ENCODE peak calls at places on chromosome 19, in six cellular contexts. U is dorsolateral prefrontal cortex; R is fibroblast of villous mesenchyme; Z is CD8-positive, alpha-beta T cell; I is OCI-LY7; Y is RWPE1. T is an unnamed sample.
A peak's percentile ranks its signal among the peaks of the same experiment; 100 is the strongest.

GRCh38 chr19:15093001-15093400 is 11.0 kb downstream of the OR1I1 start:
- DNase-seq in I (no peak), Z (no peak), U (no peak), R (no peak), Y (no peak), T (no peak)

GRCh38 chr19:18898533-18899408 is 2.8 kb upstream of the CERS1 start:
- DNase-seq in R (no peak), U (no peak), I (no peak), Z (no peak), Y (no peak), T (no peak)

GRCh38 chr19:35120492-35120891 is 4.9 kb downstream of the FXYD3 start:
- DNase-seq in I (no peak), Z (no peak), U (peak; percentile 53), Y (peak; percentile 93), R (peak; percentile 62), T (no peak)

GRCh38 chr19:55189424-55189823 is 9.3 kb upstream of the SYT5 start:
- DNase-seq in R (peak; percentile 92), U (peak; percentile 84), I (no peak), Y (peak; percentile 98), Z (no peak), T (no peak)

GRCh38 chr19:42392165-42392564 is 2.1 kb upstream of the CNFN start:
- DNase-seq in R (no peak), Y (no peak), I (no peak), Z (no peak), U (no peak), T (no peak)

GRCh38 chr19:10007811-10008211 is 2.5 kb downstream of the COL5A3 start:
- DNase-seq in Z (no peak), R (peak; percentile 77), U (no peak), Y (no peak), I (no peak), T (no peak)

GRCh38 chr19:287381-287871 is 3.8 kb downstream of the PLPP2 start:
- DNase-seq in Z (no peak), Y (no peak), I (no peak), R (no peak), U (peak; percentile 2), T (no peak)

GRCh38 chr19:14383898-14384669 is 2.8 kb downstream of the ADGRE5 start:
- DNase-seq in U (no peak), Y (peak; percentile 78), I (peak; percentile 47), Z (peak; percentile 73), R (peak; percentile 64), T (no peak)

GRCh38 chr19:15469513-15470297 is 5.4 kb upstream of the RASAL3 start:
- DNase-seq in U (no peak), R (no peak), I (no peak), Z (peak; percentile 42), Y (no peak), T (no peak)

GRCh38 chr19:49421039-49421877 is 2.0 kb downstream of the PTH2 start:
- DNase-seq in U (peak; percentile 47), Y (peak; percentile 86), R (peak; percentile 53), Z (peak; percentile 28), I (peak; percentile 89), T (peak; percentile 65)

GRCh38 chr19:5336195-5336965 is 4.2 kb downstream of the PTPRS start:
- DNase-seq in U (no peak), Y (no peak), Z (no peak), I (peak; percentile 48), R (no peak), T (no peak)

GRCh38 chr19:31589109-31589508 is 239.9 kb upstream of the TSHZ3 start:
- DNase-seq in U (no peak), Z (no peak), R (no peak), Y (no peak), I (no peak), T (no peak)

GRCh38 chr19:45885556-45886426 is at the start of gene IRF2BP1:
- DNase-seq in Z (peak; percentile 90), R (peak; percentile 96), Y (peak; percentile 91), I (peak; percentile 95), U (peak; percentile 94), T (peak; percentile 80)
- TF ChIP-seq CTCF in Z (no peak), R (no peak), Y (no peak), I (no peak), U (no peak), T (no peak)

DNA sequence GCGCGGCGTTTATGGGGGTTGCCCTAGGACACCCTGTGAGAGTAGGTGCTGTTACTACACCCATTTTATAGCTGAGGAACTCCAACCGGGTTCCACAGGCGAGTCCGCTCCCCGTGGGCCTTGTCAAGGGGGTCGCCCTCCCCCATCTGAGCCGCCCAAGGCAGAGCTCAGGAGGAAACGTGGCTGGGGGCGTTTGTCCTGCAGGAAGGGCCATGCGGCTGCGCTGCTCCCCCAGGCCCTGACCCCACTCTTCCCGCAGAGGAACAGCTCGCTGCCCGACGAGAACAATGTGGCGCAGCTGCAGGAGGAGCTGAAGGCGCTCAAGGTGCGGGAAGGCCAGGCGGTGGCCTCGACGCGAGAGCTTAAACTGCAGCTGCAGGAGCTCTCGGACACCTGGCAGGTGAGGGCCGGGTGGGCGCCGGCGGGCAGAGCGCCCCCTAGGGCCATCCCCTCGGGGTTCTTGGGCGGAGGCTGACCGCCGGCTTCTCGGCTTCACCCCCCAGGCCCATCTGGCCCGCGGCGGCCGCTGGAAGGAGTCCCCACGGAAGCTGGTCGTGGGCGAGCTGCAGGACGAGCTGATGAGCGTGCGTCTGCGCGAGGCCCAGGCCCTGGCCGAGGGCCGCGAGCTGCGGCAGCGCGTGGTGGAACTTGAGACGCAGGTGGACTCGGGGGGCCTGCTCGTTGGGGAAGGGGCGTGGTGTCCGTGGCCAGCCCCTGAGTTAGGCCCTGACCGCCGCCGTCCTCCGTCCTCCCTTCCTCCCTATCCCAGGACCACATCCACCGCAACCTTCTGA is 12.4 kb downstream of the PRR36 start:
- DNase-seq in R (no peak), Y (no peak), U (no peak), Z (no peak), I (no peak), T (no peak)
- TF ChIP-seq CTCF in R (no peak), Y (no peak), U (no peak), Z (no peak), I (peak; percentile 64), T (peak; percentile 61)

DNA sequence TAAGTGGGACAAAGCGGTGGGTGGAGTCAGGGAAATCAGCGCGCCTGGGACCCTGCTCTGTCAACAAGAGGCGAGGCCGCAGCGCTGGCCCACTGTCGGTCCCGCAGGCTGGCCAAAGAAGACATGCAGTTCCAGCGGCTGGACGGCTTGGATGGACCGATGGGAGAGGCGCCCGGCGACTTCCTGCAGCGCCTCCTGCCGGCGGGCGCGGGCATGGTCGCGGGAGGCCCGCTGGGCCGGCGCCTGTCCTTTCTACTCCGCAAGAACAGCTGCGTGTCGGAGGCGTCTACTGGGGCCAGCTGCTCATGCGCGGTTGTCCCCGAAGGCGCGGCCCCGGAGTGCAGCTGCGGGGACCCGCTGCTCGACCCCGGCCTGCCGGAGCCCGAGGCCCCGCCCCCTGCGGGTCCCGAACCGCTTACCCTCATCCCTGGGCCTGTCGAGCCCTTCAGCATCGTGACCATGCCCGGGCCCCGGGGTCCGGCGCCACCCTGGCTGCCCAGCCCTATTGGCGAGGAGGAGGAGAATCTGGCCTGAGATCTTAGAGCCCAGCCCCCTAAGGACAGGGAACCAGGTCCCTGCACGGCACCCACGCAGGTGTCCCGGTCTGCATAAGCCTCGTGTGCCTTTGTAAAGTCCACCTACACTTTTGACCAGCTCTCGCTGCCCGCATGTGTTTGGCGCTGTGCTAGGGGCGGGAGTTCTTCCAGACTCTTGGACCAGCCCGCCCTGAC is 6.1 kb downstream of the BEST2 start:
- DNase-seq in R (peak; percentile 76), I (peak; percentile 35), Z (peak; percentile 49), Y (peak; percentile 27), U (peak; percentile 49), T (peak; percentile 72)
- TF ChIP-seq CTCF in R (peak; percentile 90), I (peak; percentile 82), Z (peak; percentile 93), Y (peak; percentile 76), U (peak; percentile 73), T (peak; percentile 99)

GRCh38 chr19:2609389-2610116 is 92.9 kb downstream of the GNG7 start:
- DNase-seq in R (no peak), Y (no peak), Z (no peak), U (no peak), I (no peak), T (no peak)

GRCh38 chr19:2610637-2611482 is 91.6 kb downstream of the GNG7 start:
- DNase-seq in U (peak; percentile 89), Y (peak; percentile 78), Z (peak; percentile 93), I (peak; percentile 93), R (peak; percentile 96), T (peak; percentile 94)

GRCh38 chr19:2613507-2614295 is 88.8 kb downstream of the GNG7 start:
- DNase-seq in I (peak; percentile 92), Z (peak; percentile 61), R (no peak), Y (no peak), U (no peak), T (no peak)

GRCh38 chr19:2612619-2613249 is 89.8 kb downstream of the GNG7 start:
- DNase-seq in U (no peak), R (no peak), Y (no peak), Z (no peak), I (no peak), T (no peak)

DNA sequence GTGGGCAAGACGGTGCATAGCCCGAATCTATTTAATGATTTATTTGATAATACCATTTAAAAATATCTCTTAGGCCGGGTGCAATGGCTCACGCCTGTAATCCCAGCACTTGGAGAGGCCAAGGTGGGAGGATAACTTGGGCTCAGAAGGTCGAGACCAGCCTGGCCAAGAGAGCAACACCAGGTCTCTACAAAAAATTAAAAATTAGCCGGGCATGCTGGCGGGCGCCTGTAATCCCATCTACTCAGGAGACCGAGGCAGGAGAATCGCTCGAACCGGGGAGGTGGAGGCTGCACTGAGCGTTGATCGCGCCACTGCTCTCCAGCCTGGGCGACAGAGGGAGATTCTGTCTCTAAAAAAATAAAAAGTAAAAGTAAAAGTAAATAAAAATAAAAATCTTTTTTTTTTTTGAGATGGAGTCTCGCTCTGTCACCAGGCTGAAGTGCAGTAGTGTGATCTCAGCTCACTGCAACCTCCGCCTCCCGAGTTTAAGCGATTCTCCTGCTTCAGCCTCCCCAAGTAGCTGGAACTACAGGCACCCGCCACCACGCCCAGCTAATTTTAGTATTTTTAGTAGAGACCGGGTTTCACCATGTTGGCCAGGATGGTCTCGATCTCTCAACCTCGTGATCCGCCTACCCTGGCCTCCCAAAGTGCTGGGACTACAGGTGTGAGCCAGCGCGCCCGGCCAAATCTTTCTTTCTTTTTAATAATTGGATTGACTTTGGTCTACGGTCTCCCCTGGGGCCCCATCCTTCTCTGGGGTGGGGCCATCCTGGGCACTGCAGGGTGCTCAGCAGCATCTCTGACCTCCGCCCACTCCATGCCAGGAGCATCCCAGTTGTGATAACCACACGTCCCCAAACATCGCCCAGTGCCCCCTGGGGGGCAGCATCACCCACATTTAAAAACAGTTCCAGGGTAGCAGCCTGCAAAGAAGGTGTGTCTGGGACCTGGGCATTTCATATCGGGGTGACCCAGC is 90.7 kb downstream of the GNG7 start:
- DNase-seq in Z (no peak), U (no peak), I (peak; percentile 57), R (no peak), Y (no peak), T (no peak)
- TF ChIP-seq CTCF in Z (peak; percentile 39), U (no peak), I (peak; percentile 76), R (no peak), Y (peak; percentile 50), T (no peak)

T was measured in progenitor cell of endocrine pancreas.